ENCODE peak calls at places on chromosomes 3 and 15, in seven cellular contexts. R is body of pancreas, G is AG04450, L is astrocyte, M is left lung, E is foreskin fibroblast, F is A549. A is an unnamed sample.

GRCh38 chr3:120604382-120604781 is 8.2 kb downstream of the NDUFB4 start:
- DNase-seq in R (no peak), G (no peak), L (no peak), M (no peak), E (no peak), F (no peak), A (no peak)

GRCh38 chr15:100942656-100943055 is 23.5 kb downstream of the LRRK1 start:
- DNase-seq in R (no peak), G (no peak), L (no peak), M (no peak), E (no peak), F (no peak), A (no peak)

GRCh38 chr3:46962990-46963389 is 13.6 kb downstream of the CCDC12 start:
- DNase-seq in R (no peak), G (no peak), L (no peak), M (no peak), E (no peak), F (no peak), A (no peak)

GRCh38 chr15:59595434-59595915 is 16.1 kb upstream of the GCNT3 start:
- DNase-seq in R (no peak), G (no peak), L (no peak), M (no peak), E (no peak), F (peak), A (no peak)

GRCh38 chr3:50862221-50862620 is 187.5 kb downstream of the DOCK3 start:
- DNase-seq in R (no peak), G (no peak), L (no peak), M (no peak), E (no peak), F (no peak), A (no peak)

GRCh38 chr15:84772467-84772866 is 24.1 kb downstream of the ZNF592 start:
- DNase-seq in R (no peak), G (no peak), L (no peak), M (no peak), E (no peak), F (no peak), A (no peak)

GRCh38 chr3:129211772-129212171 is 28.1 kb upstream of the CNBP start:
- DNase-seq in R (peak), G (no peak), L (peak), M (peak), E (peak), F (peak), A (no peak)

GRCh38 chr3:169148448-169149348 is 514.8 kb downstream of the MECOM start:
- DNase-seq in R (peak), G (no peak), L (peak), M (no peak), E (no peak), F (no peak), A (no peak)

GRCh38 chr3:36219398-36219797 is 160.9 kb upstream of the STAC start:
- DNase-seq in R (no peak), G (no peak), L (peak), M (no peak), E (peak), F (no peak), A (no peak)

GRCh38 chr15:55588070-55588817 is at the start of gene PYGO1:
- DNase-seq in R (peak), G (peak), L (peak), M (peak), E (peak), F (peak), A (no peak)

GRCh38 chr3:136036306-136036705 is 70.8 kb downstream of the PPP2R3A start:
- DNase-seq in R (no peak), G (no peak), L (no peak), M (no peak), E (no peak), F (no peak), A (no peak)

GRCh38 chr15:45641374-45641778 is 6.5 kb downstream of the SQOR start:
- DNase-seq in R (peak), G (peak), L (peak), M (no peak), E (peak), F (peak), A (no peak)

GRCh38 chr15:50353999-50354837 is 780 bp downstream of the GABPB1 start:
- DNase-seq in R (peak), G (peak), L (peak), M (peak), E (peak), F (peak), A (peak)

GRCh38 chr3:55161256-55161655 is 233.4 kb upstream of the LRTM1 start:
- DNase-seq in R (no peak), G (no peak), L (no peak), M (no peak), E (no peak), F (no peak), A (no peak)

GRCh38 chr3:168888781-168889180 is 774.7 kb downstream of the MECOM start:
- DNase-seq in R (no peak), G (no peak), L (no peak), M (no peak), E (no peak), F (no peak), A (no peak)

GRCh38 chr3:150351398-150351797 is 56.7 kb upstream of the TSC22D2 start:
- DNase-seq in R (no peak), G (no peak), L (no peak), M (no peak), E (no peak), F (no peak), A (no peak)

GRCh38 chr3:56923546-56924224 is 121.9 kb upstream of the ARHGEF3 start:
- DNase-seq in R (peak), G (no peak), L (no peak), M (no peak), E (no peak), F (no peak), A (peak)

GRCh38 chr3:8702560-8702959 is 31.0 kb upstream of the CAV3 start:
- DNase-seq in R (no peak), G (no peak), L (no peak), M (no peak), E (no peak), F (no peak), A (no peak)

GRCh38 chr15:101390060-101390459 is 95.0 kb upstream of the SNRPA1 start:
- DNase-seq in R (no peak), G (no peak), L (no peak), M (peak), E (no peak), F (no peak), A (no peak)

GRCh38 chr3:195458188-195458800 is 15.5 kb upstream of the ACAP2 start:
- DNase-seq in R (peak), G (no peak), L (no peak), M (no peak), E (no peak), F (no peak), A (no peak)

GRCh38 chr3:23877324-23877980 is 39.3 kb downstream of the NKIRAS1 start:
- DNase-seq in R (no peak), G (no peak), L (peak), M (no peak), E (peak), F (no peak), A (no peak)

GRCh38 chr15:34699968-34700640 is 54.7 kb downstream of the GJD2 start:
- DNase-seq in R (no peak), G (no peak), L (no peak), M (no peak), E (no peak), F (no peak), A (no peak)

GRCh38 chr3:33218446-33219174 is at the start of gene SUSD5:
- DNase-seq in R (no peak), G (no peak), L (peak), M (no peak), E (peak), F (peak), A (no peak)

GRCh38 chr15:33398555-33398954 is 87.8 kb downstream of the RYR3 start:
- DNase-seq in R (no peak), G (no peak), L (no peak), M (no peak), E (no peak), F (no peak), A (no peak)

GRCh38 chr15:64014995-64015394 is 31.3 kb downstream of the DAPK2 start:
- DNase-seq in R (peak), G (no peak), L (no peak), M (no peak), E (no peak), F (no peak), A (no peak)

GRCh38 chr3:28334552-28334951 is 14.0 kb upstream of the ZCWPW2 start:
- DNase-seq in R (no peak), G (no peak), L (no peak), M (no peak), E (no peak), F (no peak), A (no peak)
- TF ChIP-seq CTCF in R (peak), G (peak), L (peak), M (no peak), E (no peak), F (peak), A (no peak)

GRCh38 chr3:17972476-17972875 is 230.0 kb upstream of the TBC1D5 start:
- DNase-seq in R (no peak), G (no peak), L (no peak), M (no peak), E (no peak), F (no peak), A (no peak)

GRCh38 chr3:17972030-17972429 is 229.6 kb upstream of the TBC1D5 start:
- DNase-seq in R (no peak), G (no peak), L (no peak), M (no peak), E (no peak), F (no peak), A (no peak)

GRCh38 chr3:17974206-17974841 is 231.9 kb upstream of the TBC1D5 start:
- DNase-seq in R (no peak), G (no peak), L (no peak), M (no peak), E (peak), F (no peak), A (no peak)

GRCh38 chr3:17973559-17973906 is 231.1 kb upstream of the TBC1D5 start:
- DNase-seq in R (peak), G (no peak), L (no peak), M (no peak), E (no peak), F (no peak), A (no peak)

GRCh38 chr3:17972889-17973558 is 230.6 kb upstream of the TBC1D5 start:
- DNase-seq in R (no peak), G (no peak), L (no peak), M (no peak), E (no peak), F (no peak), A (no peak)
- H3K4me3 ChIP-seq in R (no peak), G (no peak), L (no peak), M (no peak), E (no peak), F (peak), A (no peak)

GRCh38 chr3:11186318-11186692 is 32.0 kb downstream of the HRH1 start:
- DNase-seq in R (no peak), G (no peak), L (no peak), M (no peak), E (no peak), F (no peak), A (no peak)

GRCh38 chr3:11187678-11188077 is 33.4 kb downstream of the HRH1 start:
- DNase-seq in R (no peak), G (no peak), L (no peak), M (no peak), E (no peak), F (no peak), A (no peak)

GRCh38 chr3:11186771-11187170 is 32.5 kb downstream of the HRH1 start:
- DNase-seq in R (no peak), G (no peak), L (no peak), M (no peak), E (no peak), F (no peak), A (no peak)

GRCh38 chr3:11185144-11185543 is 30.9 kb downstream of the HRH1 start:
- DNase-seq in R (no peak), G (no peak), L (no peak), M (no peak), E (no peak), F (no peak), A (no peak)

DNA sequence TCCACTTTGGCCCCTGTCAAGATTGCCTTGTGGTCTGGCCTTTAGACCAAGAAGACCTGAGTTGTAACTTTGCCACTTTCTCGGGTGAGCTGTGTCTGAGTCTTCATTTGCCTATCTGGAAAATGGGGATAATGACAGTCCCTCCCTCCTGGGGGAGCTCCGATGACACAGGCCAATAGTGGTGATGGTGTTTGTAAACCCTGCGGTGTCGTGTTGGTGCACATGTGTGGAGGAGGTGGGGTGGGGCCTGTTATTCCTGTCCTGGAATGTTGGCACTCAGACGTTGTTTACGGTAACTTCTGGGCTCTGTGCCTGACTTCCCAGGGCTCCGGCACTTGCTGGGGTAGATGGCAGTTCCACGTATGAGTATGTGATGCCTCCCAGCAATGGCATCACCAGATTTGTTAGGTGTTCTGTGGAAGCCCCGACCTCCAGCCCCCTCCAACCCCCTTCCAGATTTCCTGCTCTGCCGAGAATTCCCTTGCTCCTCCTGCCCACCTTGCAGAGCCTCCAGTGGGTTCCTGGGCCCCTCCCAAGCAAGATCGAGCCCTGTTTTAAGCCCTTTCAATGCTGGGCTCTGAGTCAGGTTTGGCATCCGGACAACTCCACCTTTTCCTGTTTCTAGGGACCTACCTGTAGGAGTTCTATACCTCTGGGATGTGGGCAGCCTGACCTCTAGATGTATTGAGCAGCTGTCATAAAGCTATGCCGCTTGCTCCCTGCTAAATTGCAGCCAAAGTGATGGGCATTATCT is 31.4 kb downstream of the HRH1 start:
- DNase-seq in R (peak), G (peak), L (peak), M (peak), E (peak), F (peak), A (peak)
- TF ChIP-seq CTCF in R (no peak), G (no peak), L (no peak), M (no peak), E (no peak), F (peak), A (peak)

DNA sequence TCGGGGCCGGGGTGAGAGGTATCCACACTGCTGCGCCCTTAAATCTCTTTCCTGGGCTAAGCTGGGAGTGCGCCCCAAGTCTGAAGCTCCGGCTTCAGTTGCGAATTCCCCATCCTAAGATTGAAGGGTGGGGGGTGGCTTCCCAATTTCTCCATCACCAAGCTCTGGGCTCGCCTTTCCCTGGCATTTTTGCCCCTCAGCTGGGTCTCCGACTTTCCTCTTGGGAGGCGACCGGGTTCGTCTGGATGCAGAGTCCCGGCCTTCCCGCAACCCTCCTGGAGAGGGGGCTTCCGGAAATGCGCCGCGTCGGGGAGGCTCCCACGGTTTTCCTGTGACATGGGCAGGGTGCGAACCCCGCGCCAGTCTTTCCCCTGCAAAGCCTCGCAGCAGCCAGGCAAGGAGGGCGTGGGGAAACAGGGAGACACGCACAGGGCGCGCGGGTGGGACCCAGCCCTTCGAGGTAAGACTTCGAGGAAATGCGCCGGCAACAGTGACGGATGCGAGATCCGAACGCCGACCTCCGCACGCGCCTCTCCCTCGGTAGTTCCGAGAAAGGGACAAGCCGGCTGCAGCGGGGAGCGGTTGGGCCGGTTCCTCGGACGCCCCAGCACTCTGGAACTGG is 426 bp upstream of the HCN4 start:
- DNase-seq in R (no peak), G (no peak), L (no peak), M (no peak), E (no peak), F (no peak), A (no peak)
- H3K4me3 ChIP-seq in R (no peak), G (no peak), L (no peak), M (no peak), E (no peak), F (peak), A (no peak)

DNA sequence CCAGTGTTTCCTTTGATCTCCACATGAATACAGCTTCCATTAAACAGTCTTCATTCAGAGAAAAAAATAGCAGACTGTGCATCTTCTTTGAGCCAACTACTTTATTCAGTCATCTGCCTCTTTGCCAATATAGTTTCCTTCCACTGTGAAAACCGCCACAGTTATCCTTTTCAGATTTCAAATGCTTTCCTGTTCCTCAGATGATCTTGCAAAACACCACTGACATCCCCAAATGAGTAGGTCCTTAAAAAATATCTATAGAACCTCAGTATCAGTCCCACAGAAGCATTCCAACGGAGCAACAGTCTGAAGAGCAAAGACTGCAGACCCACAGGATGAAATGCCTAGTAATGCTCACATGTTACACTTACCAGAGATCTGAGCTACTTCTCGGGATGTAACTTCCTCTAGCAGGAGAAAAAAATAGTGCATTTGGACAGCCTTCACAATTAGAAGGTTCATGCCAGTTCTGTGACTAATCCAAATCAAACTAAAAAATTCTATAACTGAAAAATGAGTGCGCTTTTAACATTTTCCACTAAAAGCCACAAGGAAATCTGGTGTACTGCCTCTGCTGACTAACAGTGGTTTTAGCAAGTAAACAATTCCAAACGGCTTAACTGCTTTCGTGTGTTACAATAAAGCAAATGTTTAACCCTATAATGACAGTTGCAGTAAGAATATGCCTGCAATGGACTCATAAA is at the start of gene ANKRD28:
- DNase-seq in R (no peak), G (peak), L (peak), M (no peak), E (peak), F (peak), A (peak)
- TF ChIP-seq CTCF in R (no peak), G (peak), L (peak), M (peak), E (peak), F (no peak), A (no peak)

A was measured in HFF-Myc.